ENCODE peak calls at places on chromosomes 13 and 19, in six cellular contexts. R, A, W, K, T and H are unnamed samples.
A peak's percentile ranks its signal among the peaks of the same experiment; 100 is the strongest.

GRCh38 chr19:18832331-18833140 is 777 bp downstream of the UPF1 start:
- DNase-seq in W (no peak), T (peak; percentile 21), K (peak; percentile 22), R (no peak), A (no peak), H (peak; percentile 26)

GRCh38 chr19:5292843-5293606 is 47.6 kb downstream of the PTPRS start:
- DNase-seq in W (peak; percentile 68), R (no peak), K (peak; percentile 47), A (peak; percentile 51), T (no peak), H (peak; percentile 66)

GRCh38 chr19:55545443-55545842 is at the start of gene SBK3:
- DNase-seq in W (no peak), T (no peak), R (no peak), K (no peak), A (no peak), H (no peak)

GRCh38 chr19:41995959-41996797 is 2.1 kb upstream of the ATP1A3 start:
- DNase-seq in K (no peak), A (no peak), R (no peak), W (no peak), T (no peak), H (no peak)

GRCh38 chr19:19224150-19224851 is 12.5 kb downstream of the NCAN start:
- DNase-seq in W (no peak), T (no peak), R (no peak), A (no peak), K (no peak), H (no peak)

GRCh38 chr13:28636677-28637317 is 22.1 kb upstream of the POMP start:
- DNase-seq in T (peak; percentile 64), K (peak; percentile 67), A (peak; percentile 31), R (no peak), W (no peak), H (peak; percentile 43)

GRCh38 chr13:45119990-45120864 is at the start of gene GTF2F2:
- DNase-seq in R (peak; percentile 94), W (peak; percentile 68), T (peak; percentile 84), K (peak; percentile 85), A (peak; percentile 86), H (peak; percentile 85)

GRCh38 chr13:97268772-97269171 is 46.6 kb downstream of the MBNL2 start:
- DNase-seq in A (no peak), K (no peak), W (no peak), R (no peak), T (no peak), H (no peak)

GRCh38 chr13:46160474-46161066 is 21.4 kb downstream of the LCP1 start:
- DNase-seq in A (no peak), K (no peak), T (peak; percentile 82), W (peak; percentile 18), R (no peak), H (no peak)

GRCh38 chr13:106140476-106140875 is 395.0 kb downstream of the EFNB2 start:
- DNase-seq in K (no peak), R (no peak), T (no peak), W (no peak), A (no peak), H (no peak)

GRCh38 chr13:82758056-82758455 is 1124.2 kb downstream of the SLITRK1 start:
- DNase-seq in A (no peak), W (no peak), K (no peak), T (no peak), R (no peak), H (no peak)

GRCh38 chr13:72255908-72256307 is 388.9 kb upstream of the DACH1 start:
- DNase-seq in W (peak; percentile 30), A (peak; percentile 14), K (no peak), R (no peak), T (no peak), H (no peak)

GRCh38 chr19:1882089-1882785 is 3.1 kb downstream of the ABHD17A start:
- DNase-seq in A (no peak), R (peak; percentile 57), W (no peak), K (peak; percentile 65), T (peak; percentile 89), H (peak; percentile 80)

GRCh38 chr13:20394506-20394905 is 131.2 kb downstream of the CRYL1 start:
- DNase-seq in A (no peak), K (no peak), T (no peak), W (no peak), R (no peak), H (no peak)

GRCh38 chr19:50703915-50704548 is 15.6 kb downstream of the SHANK1 start:
- DNase-seq in R (no peak), W (no peak), T (no peak), K (no peak), A (no peak), H (no peak)

GRCh38 chr19:7287716-7288115 is 6.5 kb downstream of the INSR start:
- DNase-seq in R (no peak), K (no peak), A (no peak), W (no peak), T (no peak), H (no peak)

GRCh38 chr13:99969368-99969933 is 2.1 kb downstream of the ZIC5 start:
- DNase-seq in T (no peak), A (no peak), W (no peak), R (no peak), K (no peak), H (no peak)